ENCODE peak calls at places on chromosomes 5 and 9, in six cellular contexts. E is astrocyte of the cerebellum; V is A549; U is AG10803; O is CD8-positive, alpha-beta T cell; G is bronchial epithelial cell. X is an unnamed sample.

GRCh38 chr9:27880640-27881039 is 307.4 kb upstream of the C9orf72 start:
- DNase-seq in E (no peak), V (no peak), U (no peak), O (no peak), G (peak), X (peak)

GRCh38 chr5:107072440-107072839 is 598.3 kb downstream of the EFNA5 start:
- DNase-seq in E (peak), V (no peak), U (no peak), O (no peak), G (no peak), X (no peak)

GRCh38 chr9:135214054-135214640 is 126.7 kb downstream of the OLFM1 start:
- DNase-seq in E (no peak), V (no peak), U (no peak), O (no peak), G (no peak), X (no peak)

GRCh38 chr5:117667105-117667504 is 1092.5 kb upstream of the SEMA6A start:
- DNase-seq in E (no peak), V (no peak), U (no peak), O (no peak), G (no peak), X (no peak)

GRCh38 chr5:180599590-180599914 is 8.3 kb upstream of the SCGB3A1 start:
- DNase-seq in E (no peak), V (no peak), U (no peak), O (no peak), G (no peak), X (no peak)

GRCh38 chr5:115079934-115080623 is 89.6 kb downstream of the TRIM36 start:
- DNase-seq in E (no peak), V (no peak), U (no peak), O (no peak), G (peak), X (peak)

GRCh38 chr9:80076105-80076504 is 504.3 kb downstream of the TLE4 start:
- DNase-seq in E (no peak), V (no peak), U (no peak), O (no peak), G (no peak), X (peak)

GRCh38 chr9:118059520-118060278 is 355.5 kb downstream of the TLR4 start:
- DNase-seq in E (peak), V (no peak), U (peak), O (no peak), G (peak), X (peak)

GRCh38 chr5:150112211-150113046 is 26.1 kb upstream of the CSF1R start:
- DNase-seq in E (peak), V (no peak), U (peak), O (no peak), G (peak), X (peak)

GRCh38 chr5:179668404-179668803 is 12.4 kb downstream of the CBY3 start:
- DNase-seq in E (peak), V (peak), U (peak), O (peak), G (peak), X (peak)

GRCh38 chr9:36932198-36932597 is 101.9 kb downstream of the PAX5 start:
- DNase-seq in E (no peak), V (no peak), U (no peak), O (no peak), G (no peak), X (no peak)

GRCh38 chr5:37787742-37788141 is 52.1 kb downstream of the GDNF start:
- DNase-seq in E (peak), V (no peak), U (peak), O (no peak), G (no peak), X (peak)

GRCh38 chr5:10590226-10591047 is 26.6 kb downstream of the ANKRD33B start:
- DNase-seq in E (no peak), V (peak), U (no peak), O (no peak), G (peak), X (peak)

GRCh38 chr5:150000990-150001659 is 586 bp downstream of the HMGXB3 start:
- DNase-seq in E (no peak), V (peak), U (peak), O (no peak), G (peak), X (peak)

GRCh38 chr9:34403554-34404380 is 27.1 kb upstream of the MYORG start:
- DNase-seq in E (peak), V (peak), U (peak), O (no peak), G (peak), X (peak)

GRCh38 chr9:136489731-136490130 is 6.9 kb upstream of the SEC16A start:
- DNase-seq in E (no peak), V (no peak), U (no peak), O (no peak), G (no peak), X (no peak)

GRCh38 chr9:95116820-95117204 is 200.7 kb downstream of the FANCC start:
- DNase-seq in E (no peak), V (no peak), U (no peak), O (no peak), G (peak), X (peak)

GRCh38 chr5:50807661-50808060 is 141.2 kb downstream of the PARP8 start:
- DNase-seq in E (no peak), V (no peak), U (no peak), O (no peak), G (peak), X (no peak)

GRCh38 chr5:114148253-114148652 is 213.6 kb upstream of the KCNN2 start:
- DNase-seq in E (no peak), V (no peak), U (no peak), O (no peak), G (no peak), X (no peak)

GRCh38 chr5:90803891-90804290 is 245.3 kb downstream of the ADGRV1 start:
- DNase-seq in E (no peak), V (no peak), U (peak), O (no peak), G (peak), X (no peak)

GRCh38 chr9:131727184-131727785 is 12.6 kb downstream of the RAPGEF1 start:
- DNase-seq in E (no peak), V (no peak), U (peak), O (no peak), G (peak), X (no peak)

GRCh38 chr9:683509-684021 is 157.9 kb upstream of the DMRT1 start:
- DNase-seq in E (no peak), V (no peak), U (no peak), O (no peak), G (no peak), X (no peak)

GRCh38 chr9:682633-683508 is 158.6 kb upstream of the DMRT1 start:
- DNase-seq in E (no peak), V (no peak), U (no peak), O (no peak), G (peak), X (peak)

GRCh38 chr9:686381-686813 is 155.1 kb upstream of the DMRT1 start:
- DNase-seq in E (no peak), V (no peak), U (peak), O (no peak), G (peak), X (peak)

GRCh38 chr9:684055-684949 is 157.2 kb upstream of the DMRT1 start:
- DNase-seq in E (no peak), V (no peak), U (peak), O (no peak), G (peak), X (peak)

GRCh38 chr9:684950-685340 is 156.6 kb upstream of the DMRT1 start:
- DNase-seq in E (no peak), V (no peak), U (peak), O (no peak), G (peak), X (peak)
- H3K4me3 ChIP-seq in E (peak), V (no peak), U (peak), O (no peak), G (peak), X (peak)

GRCh38 chr5:35863159-35863558 is 6.5 kb downstream of the IL7R start:
- DNase-seq in E (no peak), V (no peak), U (no peak), O (no peak), G (peak), X (peak)
- H3K4me3 ChIP-seq in E (no peak), V (no peak), U (no peak), O (peak), G (no peak), X (no peak)

DNA sequence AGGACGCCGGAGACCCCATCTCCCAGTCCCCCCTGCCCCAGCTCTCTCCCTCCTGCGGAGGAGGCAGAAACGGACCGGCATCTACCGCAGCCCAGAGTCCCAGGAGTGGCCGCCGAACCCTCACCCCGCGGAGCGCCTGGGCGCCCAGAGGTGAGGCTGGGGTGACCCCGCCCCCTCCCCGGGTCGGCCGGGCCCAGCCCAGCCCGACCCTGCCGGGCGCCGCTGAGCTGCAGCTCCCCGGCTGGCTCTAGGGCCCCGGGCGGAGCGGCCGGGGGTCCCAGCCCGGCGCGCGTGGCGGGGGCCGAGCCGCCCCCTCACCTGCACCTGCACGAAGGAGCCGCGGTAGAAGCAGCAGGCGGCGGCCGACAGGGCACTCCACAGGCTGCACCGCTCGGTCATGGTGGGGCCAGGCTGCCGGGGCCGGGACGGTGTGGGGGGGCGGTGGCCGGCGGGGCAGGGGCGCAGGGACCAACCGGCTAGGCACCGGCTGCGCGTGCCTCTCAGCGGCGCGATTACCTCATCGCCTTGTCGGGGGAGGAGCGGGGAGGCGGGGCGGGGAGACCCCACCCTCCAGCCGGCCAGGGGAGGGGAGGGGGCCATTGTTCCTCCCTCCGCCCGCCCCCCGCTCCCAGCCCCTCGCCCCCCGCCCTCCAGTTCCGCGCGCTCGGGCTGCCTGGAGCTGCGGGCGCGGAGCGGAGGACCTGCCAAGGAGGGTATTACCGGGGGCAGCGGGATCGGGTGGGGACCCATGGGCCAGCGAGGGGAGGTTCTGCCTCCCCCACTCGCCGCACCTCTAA is 19.9 kb upstream of the TOR2A start:
- DNase-seq in E (no peak), V (no peak), U (no peak), O (no peak), G (no peak), X (no peak)
- H3K4me3 ChIP-seq in E (no peak), V (peak), U (no peak), O (no peak), G (no peak), X (no peak)

GRCh38 chr5:24314106-24314505 is 330.7 kb downstream of the CDH10 start:
- DNase-seq in E (no peak), V (no peak), U (no peak), O (no peak), G (no peak), X (no peak)
- H3K4me3 ChIP-seq in E (no peak), V (no peak), U (no peak), O (no peak), G (no peak), X (no peak)

GRCh38 chr5:14960120-14960462 is 88.5 kb upstream of the ANKH start:
- DNase-seq in E (no peak), V (no peak), U (no peak), O (no peak), G (no peak), X (no peak)
- H3K4me3 ChIP-seq in E (no peak), V (no peak), U (no peak), O (no peak), G (no peak), X (no peak)

GRCh38 chr9:35688558-35689350 is 971 bp downstream of the TPM2 start:
- DNase-seq in E (peak), V (no peak), U (peak), O (no peak), G (peak), X (peak)
- H3K4me3 ChIP-seq in E (peak), V (peak), U (peak), O (no peak), G (peak), X (peak)

DNA sequence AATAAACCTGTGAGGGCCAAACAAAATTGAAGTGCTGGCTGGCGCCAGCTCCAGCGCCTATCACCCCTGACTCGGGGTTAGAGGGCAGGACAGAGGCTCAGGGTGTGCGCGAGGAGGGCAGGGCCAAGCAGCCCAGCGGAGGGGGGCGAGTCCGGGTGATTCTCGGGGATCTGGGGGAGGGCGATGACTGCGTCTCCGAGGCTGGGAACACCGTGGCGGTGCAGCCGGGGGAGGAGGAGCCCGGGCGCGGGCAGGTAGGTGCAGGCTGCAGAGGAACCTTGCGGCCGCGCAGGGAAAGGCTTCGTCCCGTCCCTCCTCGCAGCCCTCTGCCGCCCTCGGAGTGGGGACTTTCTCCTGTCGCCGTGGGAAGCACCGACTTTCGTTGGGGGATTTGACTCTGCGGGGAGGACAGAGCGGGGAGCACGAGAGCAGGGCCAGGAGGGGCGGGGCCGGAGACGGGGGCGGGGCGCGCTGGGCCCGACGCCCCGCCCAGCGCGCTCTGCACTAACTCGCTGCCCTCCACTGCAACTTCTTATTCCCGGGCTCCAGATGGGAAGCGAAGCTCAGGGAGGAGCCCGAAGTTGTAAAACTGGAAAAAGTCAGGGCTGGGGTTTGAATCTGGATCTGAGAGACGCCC is 5.3 kb downstream of the RGS14 start:
- DNase-seq in E (no peak), V (peak), U (peak), O (peak), G (peak), X (peak)
- H3K4me3 ChIP-seq in E (peak), V (peak), U (peak), O (peak), G (peak), X (peak)

GRCh38 chr5:147740864-147741263 is 41.7 kb downstream of the JAKMIP2 start:
- DNase-seq in E (no peak), V (no peak), U (no peak), O (no peak), G (no peak), X (no peak)

GRCh38 chr5:147742151-147742550 is 40.4 kb downstream of the JAKMIP2 start:
- DNase-seq in E (no peak), V (no peak), U (no peak), O (no peak), G (no peak), X (no peak)

GRCh38 chr5:147746986-147747385 is 35.5 kb downstream of the JAKMIP2 start:
- DNase-seq in E (peak), V (no peak), U (no peak), O (no peak), G (no peak), X (no peak)

GRCh38 chr5:147743686-147744332 is 38.7 kb downstream of the JAKMIP2 start:
- DNase-seq in E (peak), V (no peak), U (no peak), O (no peak), G (no peak), X (no peak)

DNA sequence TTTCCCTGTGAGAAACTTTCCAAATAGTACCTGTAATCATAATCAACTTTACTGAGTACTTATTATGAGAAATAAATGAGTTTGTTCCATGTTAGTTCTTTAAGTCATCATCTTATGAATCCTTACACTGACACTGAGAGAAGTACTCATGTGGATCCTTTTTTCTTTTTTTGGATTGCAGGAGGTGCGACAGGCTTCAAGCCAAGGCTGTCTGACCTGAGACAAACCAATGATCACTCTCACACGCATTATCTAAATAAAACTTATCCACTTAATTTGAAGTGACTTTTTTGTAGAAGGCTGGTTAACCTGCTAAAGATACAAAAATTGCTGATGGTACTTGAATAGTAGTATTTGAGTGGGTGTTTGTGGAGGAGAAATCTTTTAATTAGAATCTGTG is 39.5 kb downstream of the JAKMIP2 start:
- DNase-seq in E (no peak), V (no peak), U (no peak), O (no peak), G (no peak), X (no peak)
- H3K4me3 ChIP-seq in E (no peak), V (no peak), U (no peak), O (no peak), G (no peak), X (no peak)

GRCh38 chr5:119355636-119356383 is at the start of gene TNFAIP8:
- DNase-seq in E (peak), V (no peak), U (peak), O (no peak), G (peak), X (peak)

GRCh38 chr5:119353686-119354366 is 2.0 kb upstream of the TNFAIP8 start:
- DNase-seq in E (no peak), V (no peak), U (no peak), O (no peak), G (no peak), X (no peak)

GRCh38 chr5:119353213-119353612 is 2.6 kb upstream of the TNFAIP8 start:
- DNase-seq in E (no peak), V (no peak), U (no peak), O (no peak), G (no peak), X (no peak)

GRCh38 chr5:119355244-119355635 is 579 bp upstream of the TNFAIP8 start:
- DNase-seq in E (no peak), V (no peak), U (no peak), O (no peak), G (peak), X (peak)

DNA sequence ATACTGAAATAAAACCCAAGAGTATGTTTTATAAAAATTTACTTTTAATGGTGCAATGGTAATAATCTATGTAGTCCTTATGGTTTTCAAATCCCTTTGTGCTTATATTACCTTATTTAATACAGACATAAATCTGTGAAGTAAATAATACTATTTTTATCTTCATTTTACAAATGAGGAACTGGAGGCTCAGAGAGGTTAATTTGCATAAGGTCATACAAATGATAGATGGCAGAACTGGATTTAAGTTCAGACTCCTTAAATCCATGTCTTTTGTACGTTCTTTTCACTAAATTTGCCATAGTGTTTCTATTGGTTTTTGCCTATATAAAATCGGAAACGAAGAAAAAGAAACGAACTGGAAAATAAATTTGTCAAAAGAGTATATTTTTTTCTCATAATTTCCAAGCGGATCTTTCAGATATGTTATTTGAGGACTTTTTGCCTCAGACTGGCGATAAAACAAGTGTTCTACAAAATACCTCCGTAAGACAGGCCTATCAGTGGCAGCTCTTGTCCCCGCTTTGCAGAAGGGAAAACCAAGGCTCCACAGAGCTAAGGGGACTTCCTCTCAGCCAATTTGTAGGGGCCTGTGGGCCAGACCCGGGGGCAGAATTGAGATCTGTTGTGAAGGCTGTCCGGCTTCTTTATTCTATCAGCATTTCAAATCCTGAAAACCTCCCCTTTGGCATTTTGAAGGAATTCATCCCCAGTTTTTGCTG is 1.1 kb upstream of the TNFAIP8 start:
- DNase-seq in E (no peak), V (no peak), U (no peak), O (no peak), G (no peak), X (no peak)
- H3K4me3 ChIP-seq in E (no peak), V (no peak), U (no peak), O (no peak), G (no peak), X (peak)

DNA sequence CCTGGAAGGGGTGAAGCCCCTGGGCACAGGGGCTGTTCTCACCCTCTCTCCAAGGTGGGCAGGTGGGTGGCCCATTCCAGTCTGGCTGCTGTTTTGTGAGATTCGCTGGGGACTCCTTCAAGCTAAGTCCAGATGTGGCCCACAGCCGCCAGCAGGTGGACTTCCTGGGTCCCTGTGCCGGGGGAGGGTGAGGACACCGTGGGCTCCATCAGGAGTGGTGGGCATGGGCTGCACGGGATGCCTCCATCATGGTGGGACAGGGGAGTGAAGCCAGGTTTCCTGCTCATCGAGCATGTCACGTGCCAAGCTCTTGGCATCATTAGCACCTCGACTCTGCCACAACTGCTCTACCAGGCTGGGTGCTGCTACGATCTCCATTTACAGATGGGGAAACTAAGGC is 1.8 kb downstream of the NCS1 start:
- DNase-seq in E (no peak), V (no peak), U (no peak), O (no peak), G (no peak), X (no peak)
- H3K4me3 ChIP-seq in E (peak), V (peak), U (peak), O (no peak), G (no peak), X (peak)

X was measured in PC-3.